ENCODE peak calls at places on chromosomes 16 and 17, in five cellular contexts. I is psoas muscle, N is cardiac muscle cell, P is fibroblast of lung, F is upper lobe of right lung. B is an unnamed sample. For H3K27me3, the result is how much of the 10 kb centered on the place peaks cover.

GRCh38 chr16:14301150-14302030 is 230.3 kb downstream of the MRTFB start:
- DNase-seq in F (peak), I (peak), P (no peak), N (peak), B (peak)

GRCh38 chr17:32265192-32265895 is at the start of gene RHBDL3:
- DNase-seq in I (peak), N (no peak), P (no peak), F (no peak), B (no peak)

GRCh38 chr16:27547851-27548250 is 1.9 kb downstream of the GTF3C1 start:
- DNase-seq in P (no peak), I (no peak), F (no peak), N (no peak), B (no peak)

GRCh38 chr17:73498176-73498575 is 146.1 kb downstream of the SDK2 start:
- DNase-seq in F (no peak), I (no peak), P (no peak), N (no peak), B (no peak)

GRCh38 chr17:68035131-68035522 is 408 bp upstream of the KPNA2 start:
- DNase-seq in F (peak), P (no peak), I (peak), N (no peak), B (no peak)

GRCh38 chr16:72482695-72483094 is 310.7 kb upstream of the PMFBP1 start:
- DNase-seq in P (no peak), I (no peak), F (no peak), N (no peak), B (peak)

GRCh38 chr16:86893513-86893912 is 315.2 kb downstream of the FOXL1 start:
- DNase-seq in I (no peak), N (no peak), P (no peak), F (peak), B (no peak)

GRCh38 chr17:39863918-39864746 is at the start of gene IKZF3:
- DNase-seq in I (peak), N (peak), F (peak), P (peak), B (peak)

GRCh38 chr16:4371481-4372314 is at the start of gene VASN:
- DNase-seq in F (peak), I (peak), N (peak), P (peak), B (peak)

GRCh38 chr16:11245222-11245737 is 10.7 kb downstream of the SOCS1 start:
- DNase-seq in F (no peak), P (no peak), N (no peak), I (no peak), B (no peak)

GRCh38 chr16:11583889-11584565 is 2.7 kb downstream of the LITAF start:
- DNase-seq in P (no peak), N (no peak), I (no peak), F (no peak), B (no peak)

GRCh38 chr17:45370949-45371413 is 54.2 kb upstream of the MAP3K14 start:
- DNase-seq in P (peak), I (no peak), N (no peak), F (peak), B (no peak)

GRCh38 chr16:23510154-23510914 is at the start of gene GGA2:
- DNase-seq in P (peak), N (peak), I (peak), F (peak), B (peak)

GRCh38 chr16:57915811-57916479 is 55.0 kb downstream of the CNGB1 start:
- DNase-seq in F (no peak), I (no peak), N (no peak), P (no peak), B (no peak)

GRCh38 chr16:30491744-30492308 is 19.3 kb downstream of the ITGAL start:
- DNase-seq in I (no peak), F (no peak), P (peak), N (peak), B (no peak)

GRCh38 chr17:1486802-1487695 is 5.4 kb downstream of the MYO1C start:
- DNase-seq in P (peak), F (peak), I (peak), N (peak), B (peak)

GRCh38 chr16:1048442-1049112 is 24.0 kb upstream of the SSTR5 start:
- DNase-seq in P (peak), F (no peak), I (peak), N (peak), B (no peak)

GRCh38 chr17:80117491-80118401 is 16.4 kb downstream of the GAA start:
- DNase-seq in I (no peak), F (no peak), P (no peak), N (no peak), B (no peak)

GRCh38 chr17:81059026-81059425 is 24.1 kb downstream of the BAIAP2 start:
- DNase-seq in F (no peak), N (peak), I (no peak), P (no peak), B (no peak)

GRCh38 chr17:72311004-72311403 is 190.2 kb downstream of the SOX9 start:
- DNase-seq in N (no peak), P (no peak), F (no peak), I (no peak), B (peak)

GRCh38 chr17:80227156-80227555 is 6.9 kb downstream of the SLC26A11 start:
- DNase-seq in N (no peak), I (no peak), F (no peak), P (no peak), B (no peak)

GRCh38 chr16:50388491-50388890 is 19.7 kb upstream of the BRD7 start:
- DNase-seq in I (no peak), F (no peak), P (no peak), N (no peak), B (no peak)

GRCh38 chr16:23125277-23125676 is 24.0 kb downstream of the USP31 start:
- DNase-seq in P (no peak), F (no peak), N (no peak), I (no peak), B (no peak)

GRCh38 chr16:48535831-48536599 is 74.0 kb downstream of the N4BP1 start:
- DNase-seq in N (peak), F (peak), I (peak), P (peak), B (peak)

GRCh38 chr17:7651959-7652658 is 1.4 kb downstream of the ATP1B2 start:
- DNase-seq in I (no peak), N (no peak), F (no peak), P (no peak), B (no peak)

GRCh38 chr17:7652659-7653343 is 2.1 kb downstream of the ATP1B2 start:
- DNase-seq in F (no peak), N (no peak), P (no peak), I (no peak), B (no peak)

GRCh38 chr17:7654832-7655540 is 4.3 kb downstream of the ATP1B2 start:
- DNase-seq in P (no peak), F (no peak), I (no peak), N (peak), B (no peak)

GRCh38 chr17:7655541-7655840 is 4.8 kb downstream of the ATP1B2 start:
- DNase-seq in F (no peak), P (no peak), N (no peak), I (no peak), B (peak)

GRCh38 chr17:7656958-7657715 is 6.4 kb downstream of the ATP1B2 start:
- DNase-seq in N (peak), I (peak), F (no peak), P (peak), B (no peak)
- TF ChIP-seq CTCF in N (no peak), I (no peak), F (no peak), P (no peak), B (no peak)

DNA sequence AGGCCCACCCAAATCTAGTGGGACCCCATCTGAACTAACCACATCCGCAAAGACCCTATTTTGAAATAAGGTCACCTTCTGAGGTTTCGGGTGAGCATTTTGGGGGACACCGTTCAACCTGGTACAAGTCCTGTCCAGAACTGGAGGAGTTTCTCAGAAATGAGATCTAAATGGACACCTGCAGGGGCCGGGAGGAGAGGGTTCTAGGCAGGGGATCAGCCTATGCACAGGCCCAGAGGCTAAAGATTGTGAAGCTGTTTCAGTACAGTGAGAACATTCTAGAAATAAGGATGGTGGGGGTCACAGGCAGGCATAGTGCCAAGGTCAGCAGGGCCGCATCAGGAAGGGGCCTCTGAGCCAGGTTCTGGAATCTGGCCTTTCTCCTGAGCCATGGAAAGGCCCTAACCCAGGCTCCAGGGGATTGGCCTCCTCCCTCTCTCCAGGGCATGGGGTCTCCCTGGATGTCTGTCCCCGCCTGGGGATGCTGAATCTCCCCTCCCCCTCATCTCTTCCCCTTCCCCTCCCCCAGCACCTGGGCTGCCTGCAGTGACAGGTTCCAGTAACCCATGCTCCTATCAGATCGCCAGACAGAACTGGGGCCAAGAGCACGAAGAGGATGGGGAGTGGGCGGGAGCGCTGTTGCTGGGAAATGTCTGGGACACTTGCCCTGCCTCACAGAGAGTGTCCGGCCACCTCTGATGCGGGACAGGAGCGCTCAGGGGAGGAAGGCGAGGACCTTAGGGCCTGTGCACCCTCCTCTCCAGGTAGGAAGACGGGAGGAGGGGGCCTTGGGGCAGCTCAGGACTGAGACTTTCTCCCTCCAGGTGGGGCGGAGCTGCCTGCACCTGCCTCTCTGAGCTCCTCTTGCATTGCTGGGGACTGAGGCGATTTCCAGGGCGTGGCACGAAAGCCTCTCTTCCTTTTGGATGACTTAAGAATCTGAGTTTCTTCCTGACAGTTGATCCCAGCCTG is 321.4 kb upstream of the TNRC6C start:
- DNase-seq in F (no peak), N (no peak), I (no peak), P (no peak), B (no peak)
- H3K27me3 ChIP-seq in F (under half), N (under half), I (under half), P (under half), B (under half)

DNA sequence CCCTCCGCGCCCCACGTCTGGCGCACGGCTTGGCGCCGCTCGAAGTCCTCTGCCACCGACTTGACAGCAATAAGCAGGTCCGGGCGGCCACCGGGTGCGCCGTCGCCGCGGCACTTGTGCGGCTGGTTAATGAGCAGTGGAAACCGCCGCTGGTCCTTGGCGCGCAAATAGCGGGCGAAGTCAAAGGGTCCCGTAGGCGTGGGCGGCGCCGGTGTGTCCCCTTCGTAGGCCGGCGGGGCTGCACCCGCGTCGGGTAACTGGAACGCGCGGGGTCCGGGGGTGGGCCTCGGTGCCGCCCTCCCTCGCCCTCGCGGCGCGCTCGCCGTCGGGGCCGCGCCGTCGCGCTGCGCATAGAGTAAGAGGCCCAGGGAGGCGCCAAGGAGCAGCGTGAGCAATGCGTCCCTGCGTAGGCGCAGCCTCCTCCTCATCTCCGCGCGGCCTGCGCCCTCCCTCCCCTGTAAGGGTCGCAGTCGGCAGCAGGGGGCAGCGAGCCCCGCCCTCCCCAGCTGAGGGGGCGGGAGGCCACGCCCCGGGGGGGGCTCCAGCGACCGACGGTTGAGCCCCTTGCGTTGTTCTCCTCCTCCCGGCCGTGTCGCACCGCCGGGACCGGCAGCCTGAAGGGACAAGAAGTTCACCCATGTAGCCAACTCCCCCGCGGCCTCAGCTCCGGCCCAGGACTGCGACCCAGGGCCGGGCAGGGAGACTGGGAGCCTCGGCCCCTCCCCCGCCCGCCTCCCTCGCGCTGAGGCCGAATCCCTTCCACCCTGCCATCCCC is 553 bp downstream of the B3GNT9 start:
- DNase-seq in F (peak), P (peak), I (peak), N (peak), B (no peak)
- TF ChIP-seq CTCF in F (peak), P (no peak), I (no peak), N (peak), B (no peak)

GRCh38 chr16:85303354-85303883 is 191.1 kb upstream of the CIBAR2 start:
- DNase-seq in P (no peak), I (peak), N (peak), F (peak), B (peak)

GRCh38 chr16:85302018-85302847 is 190.0 kb upstream of the CIBAR2 start:
- DNase-seq in F (no peak), N (peak), P (peak), I (no peak), B (no peak)

GRCh38 chr16:85300451-85300968 is 188.2 kb upstream of the CIBAR2 start:
- DNase-seq in N (no peak), I (no peak), F (no peak), P (no peak), B (no peak)

GRCh38 chr16:85302848-85303353 is 190.6 kb upstream of the CIBAR2 start:
- DNase-seq in N (no peak), I (no peak), F (no peak), P (no peak), B (no peak)

GRCh38 chr16:85301171-85301690 is 189.0 kb upstream of the CIBAR2 start:
- DNase-seq in I (no peak), F (no peak), P (no peak), N (no peak), B (no peak)
- H3K27me3 ChIP-seq in I (under half), F (under half), P (under half), N (under half), B (under half)

GRCh38 chr17:61634942-61635538 is 44.0 kb upstream of the NACA2 start:
- DNase-seq in F (no peak), I (no peak), N (no peak), P (no peak), B (no peak)

GRCh38 chr17:61632826-61633225 is 41.8 kb upstream of the NACA2 start:
- DNase-seq in F (no peak), N (no peak), I (no peak), P (no peak), B (no peak)

GRCh38 chr17:61638087-61638486 is 47.1 kb upstream of the NACA2 start:
- DNase-seq in P (no peak), F (no peak), I (no peak), N (no peak), B (no peak)

GRCh38 chr17:61634011-61634539 is 43.1 kb upstream of the NACA2 start:
- DNase-seq in N (no peak), I (no peak), F (no peak), P (no peak), B (no peak)

DNA sequence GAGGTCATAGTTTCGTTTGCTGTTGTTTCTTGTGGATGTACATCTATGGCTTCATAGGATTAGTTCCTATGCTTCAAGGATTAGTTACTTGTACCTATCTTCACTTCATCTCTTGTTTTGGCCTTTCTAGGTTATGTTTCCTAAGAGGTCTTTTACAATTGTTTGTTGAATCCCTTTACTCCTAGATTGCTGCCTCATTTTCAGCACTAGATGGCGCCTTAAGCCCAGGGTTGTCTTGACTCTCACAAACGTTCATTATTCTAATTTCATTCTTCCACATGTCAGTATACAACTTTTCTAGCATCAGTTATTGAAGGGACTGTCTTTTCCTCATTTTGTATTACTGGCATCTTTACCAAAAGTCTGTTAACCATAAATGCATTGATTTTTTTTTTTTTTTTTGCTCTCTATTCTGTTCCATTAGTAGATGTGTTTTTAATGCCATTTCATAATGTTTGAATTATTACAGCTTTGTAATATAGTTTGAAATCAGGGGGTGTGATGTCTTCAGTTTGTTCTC is 45.0 kb upstream of the NACA2 start:
- DNase-seq in F (no peak), I (no peak), N (peak), P (peak), B (peak)
- TF ChIP-seq CTCF in F (peak), I (peak), N (peak), P (peak), B (peak)

GRCh38 chr16:84369938-84370627 is 1.7 kb downstream of the ATP2C2 start:
- DNase-seq in F (no peak), P (no peak), N (no peak), I (no peak), B (no peak)
- H3K27me3 ChIP-seq in F (under half), P (under half), N (half or more), I (under half), B (under half)

GRCh38 chr16:77788196-77789084 is at the start of gene VAT1L:
- DNase-seq in P (peak), I (no peak), F (no peak), N (peak), B (peak)
- TF ChIP-seq CTCF in P (no peak), I (no peak), F (no peak), N (no peak), B (no peak)

DNA sequence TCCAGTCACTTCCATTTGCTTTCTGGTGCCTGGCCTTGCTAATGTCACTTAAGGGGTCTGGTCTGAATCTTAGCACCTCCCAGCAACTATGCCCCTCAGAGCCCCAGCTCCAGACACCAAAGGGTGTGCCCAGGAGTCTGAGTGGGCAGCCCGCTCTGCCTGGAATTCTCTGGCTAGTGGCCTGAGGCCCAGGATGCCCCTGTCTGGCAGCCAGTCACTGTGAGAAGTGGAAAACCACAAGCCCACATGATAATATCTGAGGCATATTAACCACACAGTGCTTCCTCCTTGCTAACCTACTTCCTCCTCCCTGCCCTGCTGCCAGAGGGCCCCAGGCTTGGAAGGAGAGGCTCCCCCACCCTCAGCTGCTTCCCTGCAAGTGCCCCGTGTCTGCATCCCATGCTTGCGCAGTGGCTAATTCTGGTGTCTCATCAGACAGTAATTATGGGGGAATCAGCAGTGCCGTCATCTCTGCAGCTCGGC is 14.0 kb downstream of the SRCIN1 start:
- DNase-seq in N (peak), F (no peak), P (no peak), I (no peak), B (peak)
- H3K27me3 ChIP-seq in N (under half), F (half or more), P (under half), I (under half), B (under half)

DNA sequence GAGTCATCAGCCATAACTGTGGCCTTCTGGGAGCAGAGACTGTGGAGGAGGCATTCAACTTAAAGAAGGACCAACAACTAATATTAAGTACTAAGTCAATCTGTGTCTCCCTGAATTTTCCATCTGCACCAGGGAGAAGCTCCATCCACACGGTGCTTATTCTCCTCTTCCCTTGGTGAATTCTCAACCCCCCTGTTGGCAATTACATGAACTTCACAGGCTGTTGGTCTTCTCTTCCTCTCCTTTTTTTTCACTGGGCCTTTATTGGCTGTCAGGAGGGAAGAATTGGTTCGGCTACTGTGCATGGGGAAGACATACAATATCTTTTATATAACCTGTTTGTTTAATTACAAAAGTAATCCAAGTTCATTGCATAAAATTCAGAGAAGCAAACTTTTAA is 152.8 kb upstream of the IRX6 start:
- DNase-seq in I (no peak), P (no peak), F (no peak), N (no peak), B (no peak)
- TF ChIP-seq CTCF in I (no peak), P (no peak), F (no peak), N (no peak), B (no peak)